ENCODE peak calls at places on chromosomes 11 and 22, in four cellular contexts. X is sigmoid colon, P is suprapubic skin, K is A549. F is an unnamed sample.

GRCh38 chr11:46649180-46649738 is 31.9 kb downstream of the ATG13 start:
- DNase-seq in X (peak; percentile 88), P (no peak), K (no peak), F (no peak)

GRCh38 chr11:131694526-131695424 is 324.4 kb downstream of the NTM start:
- DNase-seq in X (peak; percentile 90), P (no peak), K (peak; percentile 41), F (peak; percentile 92)

GRCh38 chr11:17572359-17572690 is 25.3 kb downstream of the OTOG start:
- DNase-seq in X (no peak), P (no peak), K (no peak), F (no peak)

GRCh38 chr11:108592591-108593213 is 866 bp downstream of the EXPH5 start:
- DNase-seq in X (no peak), P (no peak), K (no peak), F (no peak)

GRCh38 chr11:66268953-66269906 is 791 bp downstream of the RAB1B start:
- DNase-seq in X (no peak), P (no peak), K (peak; percentile 61), F (no peak)

GRCh38 chr11:100810666-100811065 is 123.6 kb downstream of the ARHGAP42 start:
- DNase-seq in X (no peak), P (no peak), K (no peak), F (no peak)

GRCh38 chr11:110349109-110349996 is 52.9 kb upstream of the RDX start:
- DNase-seq in X (no peak), P (no peak), K (no peak), F (no peak)

GRCh38 chr11:97732011-97732632 is 1288.6 kb upstream of the CNTN5 start:
- DNase-seq in X (no peak), P (no peak), K (no peak), F (no peak)

GRCh38 chr11:35992551-35992950 is 48.7 kb downstream of the LDLRAD3 start:
- DNase-seq in X (no peak), P (no peak), K (no peak), F (no peak)

GRCh38 chr11:64084962-64085710 is 49.4 kb downstream of the FLRT1 start:
- DNase-seq in X (no peak), P (no peak), K (peak; percentile 25), F (no peak)

GRCh38 chr11:8006349-8006977 is 19.3 kb downstream of the EIF3F start:
- DNase-seq in X (peak; percentile 74), P (no peak), K (peak; percentile 71), F (peak; percentile 82)

GRCh38 chr11:19597194-19597593 is 115.4 kb upstream of the NAV2 start:
- DNase-seq in X (no peak), P (no peak), K (no peak), F (no peak)

GRCh38 chr11:126624491-126624890 is 269.0 kb downstream of the ST3GAL4 start:
- DNase-seq in X (no peak), P (no peak), K (no peak), F (no peak)
- TF ChIP-seq EP300 in X (no peak), P (no peak), K (no peak), F (no peak)

GRCh38 chr11:125412509-125412908 is 83.6 kb downstream of the FEZ1 start:
- DNase-seq in X (no peak), P (no peak), K (no peak), F (no peak)
- TF ChIP-seq CTCF in X (no peak), P (no peak), K (no peak), F (no peak)

DNA sequence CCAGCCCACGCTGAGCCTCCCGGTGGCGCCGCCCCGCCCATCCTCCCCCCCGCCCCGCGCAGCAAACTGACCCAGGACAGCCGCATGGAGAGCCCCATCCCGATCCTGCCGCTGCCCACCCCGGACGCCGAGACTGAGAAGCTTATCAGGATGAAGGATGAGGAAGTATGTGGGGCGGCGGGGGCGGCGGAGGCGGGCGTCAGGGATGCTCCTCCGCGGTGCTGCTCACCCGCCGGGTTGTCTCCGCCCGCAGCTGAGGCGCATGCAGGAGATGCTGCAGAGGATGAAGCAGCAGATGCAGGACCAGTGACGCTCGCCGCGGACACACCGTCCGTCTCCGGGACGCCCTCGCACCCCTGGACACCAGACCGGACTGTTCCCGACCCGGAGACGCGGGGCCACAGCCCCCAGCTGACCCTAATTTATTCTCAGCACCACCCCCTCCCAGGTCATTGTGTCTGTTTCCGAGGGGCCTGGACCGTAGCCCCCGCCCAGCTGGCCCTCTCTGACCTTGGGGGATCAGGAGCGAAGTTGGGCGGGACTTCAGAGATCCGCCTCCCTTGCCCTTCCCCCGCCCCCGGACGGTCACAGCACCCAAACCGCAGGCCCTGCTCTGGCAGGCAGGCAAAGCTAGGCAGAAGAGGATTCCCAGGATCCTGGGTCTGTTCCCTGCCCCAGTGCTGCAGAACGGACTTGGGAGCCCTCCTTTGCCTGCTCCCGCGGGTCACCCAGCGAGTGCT is 994 bp upstream of the GP1BB start:
- DNase-seq in X (no peak), P (no peak), K (no peak), F (no peak)
- TF ChIP-seq EP300 in X (no peak), P (no peak), K (no peak), F (no peak)

GRCh38 chr11:57547854-57548377 is 10.5 kb downstream of the SMTNL1 start:
- DNase-seq in X (no peak), P (no peak), K (no peak), F (no peak)

GRCh38 chr11:57546451-57546850 is 9.1 kb downstream of the SMTNL1 start:
- DNase-seq in X (no peak), P (no peak), K (no peak), F (no peak)

GRCh38 chr11:57545883-57546282 is 8.5 kb downstream of the SMTNL1 start:
- DNase-seq in X (no peak), P (no peak), K (no peak), F (no peak)

GRCh38 chr11:57544566-57544965 is 7.2 kb downstream of the SMTNL1 start:
- DNase-seq in X (no peak), P (no peak), K (no peak), F (no peak)

DNA sequence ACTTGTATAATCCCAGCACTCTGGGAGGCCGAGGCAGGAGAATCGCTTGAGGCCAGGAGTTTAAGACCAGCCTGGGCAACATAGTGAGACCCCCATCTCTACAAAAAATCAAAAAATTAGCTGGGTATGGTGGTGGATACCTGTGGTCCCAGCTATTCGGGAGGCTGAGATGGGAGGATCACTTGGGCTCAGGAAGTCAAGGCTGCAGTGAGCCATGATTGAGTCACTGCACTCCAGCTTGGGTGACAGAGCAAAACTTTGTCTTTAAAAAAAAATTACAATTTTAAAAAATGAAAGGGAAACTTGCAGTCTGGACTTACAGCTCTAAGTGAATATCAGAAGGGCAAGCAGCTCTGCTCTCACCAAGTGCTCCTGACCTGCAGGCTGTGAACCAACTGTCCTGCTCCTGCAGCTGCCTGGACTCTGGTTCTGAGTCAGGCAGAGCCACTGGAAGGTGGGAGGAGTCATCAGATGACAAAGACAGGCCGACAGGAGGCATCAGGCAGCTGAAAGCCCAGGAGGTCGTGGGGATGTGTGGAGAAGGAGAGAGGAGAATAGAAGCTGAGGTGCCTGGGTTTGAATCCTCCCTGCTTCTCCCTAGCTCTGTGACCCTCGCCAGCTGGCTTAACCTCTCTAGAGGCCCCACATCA is 9.6 kb downstream of the SMTNL1 start:
- DNase-seq in X (no peak), P (no peak), K (peak; percentile 59), F (no peak)
- TF ChIP-seq CTCF in X (no peak), P (no peak), K (no peak), F (no peak)

GRCh38 chr22:36123673-36124630 is 36.6 kb downstream of the APOL3 start:
- DNase-seq in X (peak; percentile 98), P (peak; percentile 96), K (peak; percentile 62), F (peak; percentile 98)
- TF ChIP-seq EP300 in X (peak; percentile 41), P (no peak), K (no peak), F (peak; percentile 68)

DNA sequence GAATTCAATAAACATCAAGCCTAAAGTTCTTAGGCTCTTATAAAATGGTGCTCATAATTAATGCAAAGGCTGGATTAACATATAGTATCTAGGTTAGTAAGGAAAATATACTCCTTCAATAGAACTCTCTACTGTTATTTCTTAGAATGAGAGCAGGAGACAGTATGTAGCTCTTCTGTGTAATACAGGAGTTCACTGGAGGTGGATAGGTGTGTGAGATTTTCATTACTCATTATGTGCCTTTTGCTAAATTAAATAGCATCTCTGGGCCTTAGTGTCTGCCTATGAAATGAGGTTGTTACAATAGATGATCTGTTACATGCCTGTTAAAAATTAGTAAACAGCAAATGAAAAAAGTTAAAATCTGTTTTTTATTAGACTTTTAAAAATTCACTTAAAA is 20.6 kb downstream of the EED start:
- DNase-seq in X (no peak), P (no peak), K (no peak), F (no peak)
- TF ChIP-seq CTCF in X (no peak), P (no peak), K (no peak), F (no peak)

DNA sequence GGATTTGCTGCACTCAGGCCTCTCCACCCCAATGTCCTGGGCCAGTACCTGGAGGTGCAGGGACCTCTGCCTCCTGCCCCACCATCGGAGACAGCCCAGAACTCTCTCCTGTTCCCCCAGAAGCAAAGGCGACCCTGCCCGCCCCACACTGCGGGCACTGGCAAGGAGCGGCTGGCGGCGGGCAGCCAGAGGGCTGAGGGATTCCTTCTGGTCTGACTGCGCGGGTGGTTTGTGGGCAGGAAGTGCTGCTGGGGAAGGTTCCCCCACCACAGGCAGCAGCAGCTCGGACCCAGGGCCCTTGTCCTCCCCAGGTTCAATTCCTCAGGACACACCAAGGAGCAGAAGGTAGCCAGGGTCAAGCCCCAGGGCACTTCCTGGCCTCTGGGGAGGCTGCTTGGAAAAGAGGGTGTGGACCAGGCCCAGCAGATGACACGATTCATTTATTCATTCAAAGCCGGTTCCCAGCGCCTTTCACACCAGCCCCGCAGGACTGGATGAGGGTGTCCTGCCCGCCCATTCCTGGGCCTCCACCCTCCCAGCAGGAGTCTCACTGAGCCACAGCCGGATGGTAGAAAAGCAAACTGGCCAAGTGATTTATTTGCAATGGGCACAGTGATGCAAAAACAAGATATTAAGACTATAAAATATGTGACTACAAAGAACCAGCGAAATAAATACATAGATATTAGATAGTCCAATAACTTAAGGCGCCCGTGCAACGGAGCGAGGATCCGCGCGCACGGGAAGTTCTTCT is 1.2 kb downstream of the PHLDA2 start:
- DNase-seq in X (no peak), P (no peak), K (peak; percentile 44), F (no peak)
- TF ChIP-seq EP300 in X (no peak), P (no peak), K (no peak), F (no peak)

DNA sequence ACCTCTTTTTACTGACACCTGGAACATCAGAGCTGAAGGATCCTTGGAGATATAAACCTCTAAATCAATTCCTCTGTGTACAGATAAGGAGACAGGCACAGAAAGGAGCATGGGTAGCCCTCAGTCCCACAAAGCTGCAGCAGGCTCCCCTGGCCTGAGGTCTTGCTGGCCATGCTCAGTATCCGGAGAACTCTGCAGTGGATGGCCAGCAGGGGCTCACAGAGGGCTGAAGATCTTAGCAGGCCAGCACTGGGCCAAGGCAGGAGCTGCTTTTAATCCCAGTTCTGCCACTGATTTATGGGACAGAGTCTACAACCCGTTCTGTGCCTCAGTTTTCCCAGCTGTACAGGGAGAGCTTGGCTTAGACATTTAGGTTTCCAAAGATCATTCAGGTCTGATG is 52.6 kb upstream of the LRRC32 start:
- DNase-seq in X (peak; percentile 32), P (no peak), K (no peak), F (no peak)
- TF ChIP-seq CTCF in X (no peak), P (no peak), K (no peak), F (no peak)